ENCODE peak calls at places on chromosomes 13 and 19, in ten cellular contexts. X, K, Q, A, O, T, B, R, C and M are unnamed samples.

GRCh38 chr13:28347456-28348371 is 147.2 kb downstream of the FLT1 start:
- DNase-seq in X (no peak), K (no peak), Q (no peak), A (no peak), O (no peak), T (no peak), B (no peak), R (no peak), C (no peak), M (no peak)

GRCh38 chr13:48000559-48001126 is 430 bp downstream of the SUCLA2 start:
- DNase-seq in X (no peak), K (no peak), Q (peak; percentile 40), A (no peak), O (peak; percentile 3), T (no peak), B (peak; percentile 17), R (peak; percentile 31), C (no peak), M (no peak)

GRCh38 chr13:110126391-110126961 is 180.5 kb downstream of the COL4A1 start:
- DNase-seq in X (peak; percentile 52), K (peak; percentile 94), Q (peak; percentile 84), A (peak; percentile 22), O (no peak), T (peak; percentile 91), B (no peak), R (peak; percentile 39), C (no peak), M (peak; percentile 88)

GRCh38 chr19:30330266-30330665 is 41.9 kb upstream of the ZNF536 start:
- DNase-seq in X (no peak), K (no peak), Q (no peak), A (no peak), O (no peak), T (no peak), B (no peak), R (no peak), C (no peak), M (no peak)

GRCh38 chr13:70723732-70724131 is 615.5 kb upstream of the KLHL1 start:
- DNase-seq in X (no peak), K (no peak), Q (no peak), A (peak; percentile 5), O (no peak), T (peak; percentile 23), B (no peak), R (peak; percentile 39), C (no peak), M (no peak)

GRCh38 chr19:8515317-8515716 is 1.4 kb upstream of the ZNF414 start:
- DNase-seq in X (no peak), K (no peak), Q (no peak), A (no peak), O (no peak), T (no peak), B (no peak), R (no peak), C (no peak), M (no peak)

GRCh38 chr13:36515466-36515865 is 83.2 kb downstream of the CCNA1 start:
- DNase-seq in X (no peak), K (no peak), Q (no peak), A (no peak), O (no peak), T (no peak), B (no peak), R (no peak), C (no peak), M (no peak)

GRCh38 chr13:107866007-107866665 is 349.2 kb downstream of the LIG4 start:
- DNase-seq in X (peak; percentile 41), K (peak; percentile 51), Q (no peak), A (peak; percentile 88), O (no peak), T (no peak), B (no peak), R (no peak), C (no peak), M (no peak)

GRCh38 chr13:98371624-98372023 is 194.6 kb upstream of the RNF113B start:
- DNase-seq in X (no peak), K (no peak), Q (no peak), A (no peak), O (no peak), T (no peak), B (no peak), R (no peak), C (no peak), M (no peak)

GRCh38 chr13:40564342-40564997 is 102.0 kb downstream of the FOXO1 start:
- DNase-seq in X (no peak), K (peak; percentile 49), Q (no peak), A (no peak), O (peak; percentile 11), T (no peak), B (no peak), R (no peak), C (no peak), M (no peak)

GRCh38 chr13:109345433-109345941 is 440.9 kb downstream of the IRS2 start:
- DNase-seq in X (no peak), K (peak; percentile 13), Q (peak; percentile 4), A (no peak), O (no peak), T (peak; percentile 67), B (no peak), R (no peak), C (no peak), M (no peak)